ENCODE peak calls at places on chromosome 1, in ten cellular contexts. H, T, W, B, Y, R, M, G, C and J are unnamed samples.

GRCh38 chr1:7549277-7549676 is 221.8 kb upstream of the VAMP3 start:
- DNase-seq in H (no peak), T (no peak), W (no peak), B (no peak), Y (no peak), R (peak; percentile 63), M (no peak), G (peak; percentile 30), C (no peak), J (peak; percentile 84)

GRCh38 chr1:244302889-244303609 is 148.7 kb downstream of the ADSS2 start:
- DNase-seq in H (no peak), T (no peak), W (peak; percentile 50), B (no peak), Y (no peak), R (peak; percentile 39), M (no peak), G (peak; percentile 34), C (no peak), J (peak; percentile 53)

GRCh38 chr1:30412241-30413110 is 310.9 kb downstream of the MATN1 start:
- DNase-seq in H (no peak), T (no peak), W (no peak), B (peak; percentile 38), Y (no peak), R (no peak), M (no peak), G (no peak), C (peak; percentile 77), J (no peak)

GRCh38 chr1:50214764-50215163 is 106.0 kb downstream of the ELAVL4 start:
- DNase-seq in H (no peak), T (peak; percentile 74), W (no peak), B (no peak), Y (no peak), R (no peak), M (no peak), G (no peak), C (no peak), J (no peak)

GRCh38 chr1:53461329-53462044 is 2.3 kb downstream of the DMRTB1 start:
- DNase-seq in H (no peak), T (no peak), W (no peak), B (no peak), Y (no peak), R (no peak), M (no peak), G (no peak), C (peak; percentile 67), J (no peak)

GRCh38 chr1:168112673-168113305 is 23.9 kb downstream of the GPR161 start:
- DNase-seq in H (no peak), T (no peak), W (no peak), B (no peak), Y (no peak), R (no peak), M (no peak), G (peak; percentile 86), C (peak; percentile 86), J (peak; percentile 73)

GRCh38 chr1:45954401-45954847 is 151.0 kb downstream of the MAST2 start:
- DNase-seq in H (no peak), T (peak; percentile 29), W (no peak), B (no peak), Y (no peak), R (no peak), M (no peak), G (no peak), C (no peak), J (peak; percentile 81)

GRCh38 chr1:109635862-109636200 is 16.2 kb downstream of the AMPD2 start:
- DNase-seq in H (no peak), T (no peak), W (no peak), B (peak; percentile 56), Y (no peak), R (no peak), M (no peak), G (no peak), C (no peak), J (no peak)

GRCh38 chr1:164648211-164649080 is 89.5 kb downstream of the PBX1 start:
- DNase-seq in H (no peak), T (no peak), W (no peak), B (no peak), Y (no peak), R (no peak), M (no peak), G (no peak), C (no peak), J (no peak)

GRCh38 chr1:201883786-201884185 is 4.9 kb upstream of the SHISA4 start:
- DNase-seq in H (no peak), T (peak; percentile 42), W (no peak), B (no peak), Y (no peak), R (no peak), M (no peak), G (peak; percentile 14), C (peak; percentile 85), J (peak; percentile 30)
- TF ChIP-seq POLR2AphosphoS5 in H (no peak), T (no peak), W (no peak), B (no peak), Y (no peak), R (no peak), M (no peak), G (no peak), C (peak; percentile 54), J (no peak)

GRCh38 chr1:219265026-219265515 is 91.4 kb downstream of the LYPLAL1 start:
- DNase-seq in H (no peak), T (no peak), W (no peak), B (no peak), Y (no peak), R (no peak), M (no peak), G (no peak), C (no peak), J (no peak)
- TF ChIP-seq POLR2AphosphoS5 in H (no peak), T (no peak), W (no peak), B (no peak), Y (no peak), R (no peak), M (no peak), G (no peak), C (peak; percentile 12), J (no peak)

DNA sequence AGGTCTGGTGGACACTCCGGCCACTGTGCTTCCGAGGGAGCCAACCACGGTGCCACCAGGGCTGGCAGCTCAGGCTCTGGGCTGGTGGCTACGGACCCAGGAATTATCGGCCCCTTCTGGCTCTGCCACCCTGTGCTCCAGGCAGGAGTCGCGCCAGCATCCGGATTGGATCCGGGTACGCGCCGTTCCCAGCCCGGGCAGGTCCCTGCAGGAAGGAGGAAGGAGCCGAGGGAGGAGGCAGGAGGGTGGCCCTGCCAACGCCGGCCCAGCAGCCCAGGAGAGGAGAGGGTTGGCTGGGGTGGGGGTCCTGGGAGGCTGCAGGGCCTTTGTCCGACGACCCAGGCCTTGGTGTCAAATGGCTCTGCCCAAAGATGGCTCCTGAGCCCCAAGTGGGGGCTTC is 160.5 kb downstream of the CASZ1 start:
- DNase-seq in H (no peak), T (no peak), W (no peak), B (peak; percentile 86), Y (no peak), R (no peak), M (no peak), G (peak; percentile 94), C (no peak), J (no peak)
- TF ChIP-seq POLR2AphosphoS5 in H (no peak), T (no peak), W (no peak), B (no peak), Y (peak; percentile 22), R (no peak), M (no peak), G (peak; percentile 64), C (no peak), J (no peak)

GRCh38 chr1:38991638-38992449 is 768 bp downstream of the AKIRIN1 start:
- DNase-seq in H (peak; percentile 64), T (no peak), W (peak; percentile 37), B (peak; percentile 79), Y (peak; percentile 84), R (no peak), M (no peak), G (peak; percentile 29), C (no peak), J (peak; percentile 38)

GRCh38 chr1:38990401-38990745 is 703 bp upstream of the AKIRIN1 start:
- DNase-seq in H (no peak), T (no peak), W (no peak), B (no peak), Y (no peak), R (no peak), M (no peak), G (no peak), C (no peak), J (no peak)

GRCh38 chr1:38994196-38994595 is 3.1 kb downstream of the AKIRIN1 start:
- DNase-seq in H (no peak), T (no peak), W (no peak), B (no peak), Y (no peak), R (no peak), M (no peak), G (no peak), C (no peak), J (no peak)

GRCh38 chr1:38990746-38991637 is at the start of gene AKIRIN1:
- DNase-seq in H (peak; percentile 95), T (peak; percentile 88), W (peak; percentile 99), B (peak; percentile 99), Y (peak; percentile 100), R (peak; percentile 76), M (peak; percentile 98), G (peak; percentile 96), C (peak; percentile 96), J (peak; percentile 97)

DNA sequence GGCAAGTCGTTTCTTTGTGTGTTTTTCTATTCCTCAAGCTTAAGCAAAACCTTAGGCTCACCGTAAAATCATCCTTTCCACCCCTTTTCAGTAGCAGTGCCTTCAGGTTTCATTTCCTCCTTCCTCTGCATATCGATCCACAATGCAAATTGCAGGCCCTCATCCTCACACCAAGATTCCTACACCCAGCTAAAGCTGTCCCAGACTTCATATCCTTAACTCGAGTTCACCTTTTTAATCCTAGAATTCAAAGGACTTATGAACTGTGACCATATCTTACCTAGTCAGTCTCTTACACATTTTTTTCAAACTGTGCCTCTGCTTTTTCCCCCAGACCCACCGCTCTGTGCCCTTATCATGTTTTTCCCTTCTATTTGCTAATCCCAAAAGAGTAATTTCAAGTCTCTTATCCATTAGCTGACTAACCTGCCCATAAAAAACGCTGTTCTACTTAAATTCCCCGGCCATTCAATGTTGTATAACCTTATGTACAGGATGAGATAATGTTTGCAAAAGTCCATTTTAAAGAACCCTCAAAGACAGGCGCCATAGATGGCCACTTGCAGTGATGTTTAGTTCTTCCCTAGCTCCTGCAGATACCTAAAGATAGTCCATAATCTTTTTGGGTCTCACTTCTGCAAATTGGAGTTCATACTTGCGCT is 1.5 kb downstream of the AKIRIN1 start:
- DNase-seq in H (no peak), T (peak; percentile 41), W (no peak), B (no peak), Y (no peak), R (no peak), M (no peak), G (no peak), C (no peak), J (no peak)
- TF ChIP-seq POLR2AphosphoS5 in H (no peak), T (peak; percentile 28), W (no peak), B (no peak), Y (no peak), R (no peak), M (no peak), G (no peak), C (no peak), J (no peak)